ENCODE peak calls at places on chromosomes 7 and 10, in five cellular contexts. One of them, this sample, is unnamed.

GRCh38 chr7:142301923-142302550 is 44.2 kb upstream of the PRSS58 start:
- DNase-seq in GM23248: peak
- DNase-seq in type B pancreatic cell: no peak
- DNase-seq in GM03348: peak
- DNase-seq in fibroblast of the aortic adventitia: peak
- DNase-seq in this sample: peak

GRCh38 chr10:95706990-95707389 is 13.3 kb upstream of the TCTN3 start:
- DNase-seq in GM23248: no peak
- DNase-seq in fibroblast of the aortic adventitia: no peak
- DNase-seq in type B pancreatic cell: no peak
- DNase-seq in GM03348: no peak
- DNase-seq in this sample: no peak

GRCh38 chr10:132168571-132169030 is 18.1 kb upstream of the DPYSL4 start:
- DNase-seq in fibroblast of the aortic adventitia: no peak
- DNase-seq in GM23248: no peak
- DNase-seq in type B pancreatic cell: no peak
- DNase-seq in GM03348: no peak
- DNase-seq in this sample: no peak

GRCh38 chr7:71580027-71580426 is 448.1 kb downstream of the GALNT17 start:
- DNase-seq in type B pancreatic cell: no peak
- DNase-seq in GM03348: no peak
- DNase-seq in GM23248: no peak
- DNase-seq in fibroblast of the aortic adventitia: no peak
- DNase-seq in this sample: no peak

GRCh38 chr10:127012769-127013152 is 107.5 kb downstream of the DOCK1 start:
- DNase-seq in fibroblast of the aortic adventitia: no peak
- DNase-seq in type B pancreatic cell: no peak
- DNase-seq in GM23248: peak
- DNase-seq in GM03348: no peak
- DNase-seq in this sample: no peak

GRCh38 chr10:87659571-87660483 is at the start of gene PAPSS2:
- DNase-seq in type B pancreatic cell: peak
- DNase-seq in GM03348: peak
- DNase-seq in fibroblast of the aortic adventitia: peak
- DNase-seq in GM23248: peak
- DNase-seq in this sample: peak

GRCh38 chr10:28530751-28531150 is 2.2 kb upstream of the WAC start:
- DNase-seq in GM23248: peak
- DNase-seq in GM03348: no peak
- DNase-seq in fibroblast of the aortic adventitia: no peak
- DNase-seq in type B pancreatic cell: no peak
- DNase-seq in this sample: no peak

GRCh38 chr7:113306302-113306701 is 187.9 kb upstream of the SMIM30 start:
- DNase-seq in GM03348: no peak
- DNase-seq in GM23248: no peak
- DNase-seq in type B pancreatic cell: no peak
- DNase-seq in fibroblast of the aortic adventitia: no peak
- DNase-seq in this sample: no peak

GRCh38 chr7:45682836-45683555 is 108.8 kb downstream of the ADCY1 start:
- DNase-seq in GM23248: peak
- DNase-seq in GM03348: peak
- DNase-seq in type B pancreatic cell: peak
- DNase-seq in fibroblast of the aortic adventitia: peak
- DNase-seq in this sample: no peak

GRCh38 chr10:132111871-132112341 is 46.2 kb downstream of the JAKMIP3 start:
- DNase-seq in GM03348: no peak
- DNase-seq in type B pancreatic cell: peak
- DNase-seq in GM23248: no peak
- DNase-seq in fibroblast of the aortic adventitia: no peak
- DNase-seq in this sample: no peak

GRCh38 chr7:42736931-42737330 is 174.9 kb downstream of the C7orf25 start:
- DNase-seq in fibroblast of the aortic adventitia: no peak
- DNase-seq in GM03348: no peak
- DNase-seq in GM23248: peak
- DNase-seq in type B pancreatic cell: no peak
- DNase-seq in this sample: no peak

GRCh38 chr10:115657161-115657850 is 564.1 kb downstream of the ATRNL1 start:
- DNase-seq in GM23248: peak
- DNase-seq in type B pancreatic cell: no peak
- DNase-seq in GM03348: no peak
- DNase-seq in fibroblast of the aortic adventitia: no peak
- DNase-seq in this sample: no peak

GRCh38 chr10:32077896-32078295 is 21.7 kb upstream of the KIF5B start:
- DNase-seq in type B pancreatic cell: no peak
- DNase-seq in GM23248: peak
- DNase-seq in fibroblast of the aortic adventitia: peak
- DNase-seq in GM03348: peak
- DNase-seq in this sample: peak

GRCh38 chr10:59336632-59337031 is 25.7 kb downstream of the FAM13C start:
- DNase-seq in GM23248: peak
- DNase-seq in type B pancreatic cell: no peak
- DNase-seq in fibroblast of the aortic adventitia: peak
- DNase-seq in GM03348: peak
- DNase-seq in this sample: peak

GRCh38 chr7:28643369-28644340 is 231.3 kb downstream of the CREB5 start:
- DNase-seq in GM03348: peak
- DNase-seq in fibroblast of the aortic adventitia: no peak
- DNase-seq in GM23248: peak
- DNase-seq in type B pancreatic cell: no peak
- DNase-seq in this sample: no peak

GRCh38 chr7:69654849-69655707 is 56.8 kb downstream of the AUTS2 start:
- DNase-seq in fibroblast of the aortic adventitia: no peak
- DNase-seq in GM23248: no peak
- DNase-seq in GM03348: no peak
- DNase-seq in type B pancreatic cell: no peak
- DNase-seq in this sample: no peak

GRCh38 chr7:116478834-116479233 is 20.7 kb upstream of the CAV2 start:
- DNase-seq in GM23248: no peak
- DNase-seq in GM03348: no peak
- DNase-seq in fibroblast of the aortic adventitia: no peak
- DNase-seq in type B pancreatic cell: no peak
- DNase-seq in this sample: no peak

GRCh38 chr7:981793-982510 is 1.0 kb upstream of the CYP2W1 start:
- DNase-seq in type B pancreatic cell: no peak
- DNase-seq in GM03348: no peak
- DNase-seq in fibroblast of the aortic adventitia: no peak
- DNase-seq in GM23248: no peak
- DNase-seq in this sample: no peak

GRCh38 chr10:32929634-32930033 is 28.4 kb downstream of the ITGB1 start:
- DNase-seq in type B pancreatic cell: no peak
- DNase-seq in GM03348: no peak
- DNase-seq in fibroblast of the aortic adventitia: no peak
- DNase-seq in GM23248: no peak
- DNase-seq in this sample: peak

GRCh38 chr10:94489976-94490788 is 55.4 kb upstream of the HELLS start:
- DNase-seq in GM03348: no peak
- DNase-seq in GM23248: no peak
- DNase-seq in fibroblast of the aortic adventitia: no peak
- DNase-seq in type B pancreatic cell: no peak
- DNase-seq in this sample: no peak

GRCh38 chr7:26533163-26533562 is 241.5 kb downstream of the SNX10 start:
- DNase-seq in GM03348: no peak
- DNase-seq in GM23248: no peak
- DNase-seq in fibroblast of the aortic adventitia: no peak
- DNase-seq in type B pancreatic cell: no peak
- DNase-seq in this sample: no peak

GRCh38 chr7:107972075-107972482 is 30.9 kb downstream of the LAMB1 start:
- DNase-seq in fibroblast of the aortic adventitia: peak
- DNase-seq in GM23248: peak
- DNase-seq in type B pancreatic cell: no peak
- DNase-seq in GM03348: peak
- DNase-seq in this sample: peak

GRCh38 chr10:12709516-12709915 is 292.0 kb downstream of the CCDC3 start:
- DNase-seq in fibroblast of the aortic adventitia: peak
- DNase-seq in GM23248: peak
- DNase-seq in type B pancreatic cell: no peak
- DNase-seq in GM03348: peak
- DNase-seq in this sample: peak

GRCh38 chr10:124741281-124741921 is 2.8 kb downstream of the FAM53B start:
- DNase-seq in type B pancreatic cell: peak
- DNase-seq in GM23248: peak
- DNase-seq in fibroblast of the aortic adventitia: peak
- DNase-seq in GM03348: peak
- DNase-seq in this sample: peak

GRCh38 chr10:6148908-6149307 is 53.8 kb upstream of the PFKFB3 start:
- DNase-seq in fibroblast of the aortic adventitia: no peak
- DNase-seq in GM23248: no peak
- DNase-seq in type B pancreatic cell: no peak
- DNase-seq in GM03348: no peak
- DNase-seq in this sample: no peak

GRCh38 chr7:66344166-66344565 is 139.0 kb downstream of the TPST1 start:
- DNase-seq in type B pancreatic cell: no peak
- DNase-seq in GM23248: peak
- DNase-seq in GM03348: no peak
- DNase-seq in fibroblast of the aortic adventitia: peak
- DNase-seq in this sample: peak

GRCh38 chr10:522350-522749 is 167.1 kb downstream of the DIP2C start:
- DNase-seq in GM23248: no peak
- DNase-seq in type B pancreatic cell: no peak
- DNase-seq in fibroblast of the aortic adventitia: no peak
- DNase-seq in GM03348: no peak
- DNase-seq in this sample: no peak

GRCh38 chr7:20681258-20681882 is 65.9 kb downstream of the ABCB5 start:
- DNase-seq in GM03348: no peak
- DNase-seq in fibroblast of the aortic adventitia: no peak
- DNase-seq in type B pancreatic cell: no peak
- DNase-seq in GM23248: no peak
- DNase-seq in this sample: no peak

GRCh38 chr10:19588608-19589007 is 227.6 kb upstream of the PLXDC2 start:
- DNase-seq in fibroblast of the aortic adventitia: no peak
- DNase-seq in GM03348: no peak
- DNase-seq in type B pancreatic cell: no peak
- DNase-seq in GM23248: no peak
- DNase-seq in this sample: no peak

GRCh38 chr7:30846378-30846777 is 65.3 kb upstream of the AQP1 start:
- DNase-seq in GM23248: no peak
- DNase-seq in fibroblast of the aortic adventitia: no peak
- DNase-seq in GM03348: no peak
- DNase-seq in type B pancreatic cell: no peak
- DNase-seq in this sample: no peak

GRCh38 chr7:2598175-2598823 is 33.5 kb upstream of the TTYH3 start:
- DNase-seq in type B pancreatic cell: no peak
- DNase-seq in fibroblast of the aortic adventitia: no peak
- DNase-seq in GM03348: no peak
- DNase-seq in GM23248: no peak
- DNase-seq in this sample: no peak

GRCh38 chr7:41720886-41721285 is 18.0 kb upstream of the INHBA start:
- DNase-seq in fibroblast of the aortic adventitia: no peak
- DNase-seq in GM23248: no peak
- DNase-seq in type B pancreatic cell: no peak
- DNase-seq in GM03348: no peak
- DNase-seq in this sample: no peak

GRCh38 chr10:93356516-93356915 is 125.6 kb downstream of the MYOF start:
- DNase-seq in type B pancreatic cell: no peak
- DNase-seq in GM23248: no peak
- DNase-seq in fibroblast of the aortic adventitia: no peak
- DNase-seq in GM03348: no peak
- DNase-seq in this sample: no peak

GRCh38 chr7:117149692-117150091 is 173.2 kb downstream of the WNT2 start:
- DNase-seq in GM23248: no peak
- DNase-seq in type B pancreatic cell: no peak
- DNase-seq in fibroblast of the aortic adventitia: no peak
- DNase-seq in GM03348: no peak
- DNase-seq in this sample: no peak

GRCh38 chr7:129394982-129395906 is 39.0 kb upstream of the STRIP2 start:
- DNase-seq in GM23248: no peak
- DNase-seq in fibroblast of the aortic adventitia: peak
- DNase-seq in GM03348: no peak
- DNase-seq in type B pancreatic cell: no peak
- DNase-seq in this sample: no peak

GRCh38 chr10:129963076-129963830 is 821 bp downstream of the EBF3 start:
- DNase-seq in GM23248: peak
- DNase-seq in fibroblast of the aortic adventitia: peak
- DNase-seq in type B pancreatic cell: peak
- DNase-seq in GM03348: peak
- DNase-seq in this sample: peak

This sample was measured in adipocyte.